ENCODE peak calls at places on chromosome 15, in five cellular contexts. D is colonic mucosa, N is mesothelial cell of epicardium, Q is NCI-H510A treated with DMSO at 0.1 percent for 48 hours, U is cardiac fibroblast. Y is an unnamed sample.

GRCh38 chr15:89400121-89400996 is 65.7 kb upstream of the POLG start:
- DNase-seq in D (no peak), N (no peak), Q (peak), U (no peak), Y (no peak)

GRCh38 chr15:36601497-36601932 is 22.1 kb downstream of the CDIN1 start:
- DNase-seq in D (no peak), N (no peak), Q (no peak), U (peak), Y (no peak)

GRCh38 chr15:48221885-48222284 is 15.8 kb downstream of the SLC12A1 start:
- DNase-seq in D (no peak), N (no peak), Q (no peak), U (no peak), Y (no peak)

GRCh38 chr15:98070132-98070531 is 109.6 kb downstream of the ARRDC4 start:
- DNase-seq in D (no peak), N (no peak), Q (no peak), U (no peak), Y (no peak)

GRCh38 chr15:90002428-90002844 is 1.3 kb downstream of the ZNF710 start:
- DNase-seq in D (no peak), N (peak), Q (no peak), U (peak), Y (peak)

GRCh38 chr15:38427380-38427779 is 26.5 kb upstream of the FAM98B start:
- DNase-seq in D (no peak), N (no peak), Q (no peak), U (no peak), Y (no peak)

GRCh38 chr15:36447373-36447772 is 132.1 kb upstream of the CDIN1 start:
- DNase-seq in D (no peak), N (no peak), Q (no peak), U (no peak), Y (no peak)

GRCh38 chr15:76177491-76178040 is 117.8 kb downstream of the TMEM266 start:
- DNase-seq in D (no peak), N (no peak), Q (no peak), U (peak), Y (no peak)

GRCh38 chr15:45641374-45641778 is 6.5 kb downstream of the SQOR start:
- DNase-seq in D (peak), N (no peak), Q (no peak), U (peak), Y (peak)

GRCh38 chr15:62601779-62602540 is 436.9 kb upstream of the C2CD4B start:
- DNase-seq in D (no peak), N (no peak), Q (no peak), U (peak), Y (no peak)

GRCh38 chr15:71747128-71748083 is 62.9 kb upstream of the NR2E3 start:
- DNase-seq in D (peak), N (no peak), Q (peak), U (peak), Y (no peak)